ENCODE peak calls at places on chromosomes 6 and 20, in seven cellular contexts. One of them, this sample, is unnamed.

GRCh38 chr6:15946701-15947390 is 182.0 kb upstream of the MYLIP start:
- DNase-seq in GM23248: no peak
- DNase-seq in IMR-90: no peak
- DNase-seq in naive thymus-derived CD4-positive, alpha-beta T cell: no peak
- DNase-seq in fibroblast of lung: no peak
- DNase-seq in pancreas: no peak
- DNase-seq in GM12878: no peak
- DNase-seq in this sample: peak; percentile 94

GRCh38 chr20:47391276-47392010 is 34.9 kb upstream of the ZMYND8 start:
- DNase-seq in GM23248: no peak
- DNase-seq in IMR-90: no peak
- DNase-seq in naive thymus-derived CD4-positive, alpha-beta T cell: no peak
- DNase-seq in fibroblast of lung: no peak
- DNase-seq in pancreas: no peak
- DNase-seq in GM12878: no peak
- DNase-seq in this sample: no peak

GRCh38 chr20:53989401-53989800 is 81.0 kb downstream of the BCAS1 start:
- DNase-seq in GM23248: no peak
- DNase-seq in IMR-90: no peak
- DNase-seq in naive thymus-derived CD4-positive, alpha-beta T cell: no peak
- DNase-seq in fibroblast of lung: no peak
- DNase-seq in pancreas: no peak
- DNase-seq in GM12878: no peak
- DNase-seq in this sample: no peak

GRCh38 chr6:170532867-170533488 is 20.1 kb downstream of the PSMB1 start:
- DNase-seq in GM23248: no peak
- DNase-seq in IMR-90: peak; percentile 50
- DNase-seq in naive thymus-derived CD4-positive, alpha-beta T cell: no peak
- DNase-seq in fibroblast of lung: peak; percentile 11
- DNase-seq in pancreas: no peak
- DNase-seq in GM12878: no peak
- DNase-seq in this sample: peak; percentile 16

GRCh38 chr6:138818496-138819194 is 22.8 kb downstream of the ECT2L start:
- DNase-seq in GM23248: no peak
- DNase-seq in IMR-90: no peak
- DNase-seq in naive thymus-derived CD4-positive, alpha-beta T cell: no peak
- DNase-seq in fibroblast of lung: no peak
- DNase-seq in pancreas: no peak
- DNase-seq in GM12878: peak; percentile 62
- DNase-seq in this sample: no peak

GRCh38 chr6:3751730-3752537 is 421 bp upstream of the PXDC1 start:
- DNase-seq in GM23248: peak; percentile 98
- DNase-seq in IMR-90: peak; percentile 93
- DNase-seq in naive thymus-derived CD4-positive, alpha-beta T cell: peak; percentile 42
- DNase-seq in fibroblast of lung: peak; percentile 93
- DNase-seq in pancreas: peak; percentile 83
- DNase-seq in GM12878: no peak
- DNase-seq in this sample: peak; percentile 94

GRCh38 chr6:15894973-15895858 is 232.4 kb upstream of the DTNBP1 start:
- DNase-seq in GM23248: no peak
- DNase-seq in IMR-90: no peak
- DNase-seq in naive thymus-derived CD4-positive, alpha-beta T cell: no peak
- DNase-seq in fibroblast of lung: no peak
- DNase-seq in pancreas: no peak
- DNase-seq in GM12878: no peak
- DNase-seq in this sample: no peak

GRCh38 chr20:916125-916799 is at the start of gene ANGPT4:
- DNase-seq in GM23248: peak; percentile 27
- DNase-seq in IMR-90: no peak
- DNase-seq in naive thymus-derived CD4-positive, alpha-beta T cell: no peak
- DNase-seq in fibroblast of lung: no peak
- DNase-seq in pancreas: no peak
- DNase-seq in GM12878: no peak
- DNase-seq in this sample: no peak

GRCh38 chr6:49939993-49940498 is 23.9 kb downstream of the DEFB114 start:
- DNase-seq in GM23248: no peak
- DNase-seq in IMR-90: no peak
- DNase-seq in naive thymus-derived CD4-positive, alpha-beta T cell: no peak
- DNase-seq in fibroblast of lung: no peak
- DNase-seq in pancreas: no peak
- DNase-seq in GM12878: no peak
- DNase-seq in this sample: no peak

GRCh38 chr6:151009576-151009975 is 144.1 kb downstream of the MTHFD1L start:
- DNase-seq in GM23248: no peak
- DNase-seq in IMR-90: no peak
- DNase-seq in naive thymus-derived CD4-positive, alpha-beta T cell: no peak
- DNase-seq in fibroblast of lung: no peak
- DNase-seq in pancreas: no peak
- DNase-seq in GM12878: no peak
- DNase-seq in this sample: no peak

GRCh38 chr6:3075522-3076113 is 7.3 kb downstream of the RIPK1 start:
- DNase-seq in GM23248: no peak
- DNase-seq in IMR-90: no peak
- DNase-seq in naive thymus-derived CD4-positive, alpha-beta T cell: no peak
- DNase-seq in fibroblast of lung: no peak
- DNase-seq in pancreas: no peak
- DNase-seq in GM12878: no peak
- DNase-seq in this sample: no peak

GRCh38 chr6:163780993-163781392 is 366.5 kb downstream of the QKI start:
- DNase-seq in GM23248: no peak
- DNase-seq in IMR-90: peak; percentile 11
- DNase-seq in naive thymus-derived CD4-positive, alpha-beta T cell: no peak
- DNase-seq in fibroblast of lung: peak; percentile 68
- DNase-seq in pancreas: no peak
- DNase-seq in GM12878: no peak
- DNase-seq in this sample: peak; percentile 19

GRCh38 chr6:17418281-17419188 is 25.1 kb downstream of the CAP2 start:
- DNase-seq in GM23248: peak; percentile 76
- DNase-seq in IMR-90: peak; percentile 53
- DNase-seq in naive thymus-derived CD4-positive, alpha-beta T cell: no peak
- DNase-seq in fibroblast of lung: peak; percentile 79
- DNase-seq in pancreas: no peak
- DNase-seq in GM12878: no peak
- DNase-seq in this sample: peak; percentile 52

GRCh38 chr20:37193226-37193625 is 13.9 kb upstream of the MROH8 start:
- DNase-seq in GM23248: no peak
- DNase-seq in IMR-90: no peak
- DNase-seq in naive thymus-derived CD4-positive, alpha-beta T cell: no peak
- DNase-seq in fibroblast of lung: no peak
- DNase-seq in pancreas: no peak
- DNase-seq in GM12878: no peak
- DNase-seq in this sample: no peak

GRCh38 chr6:7590918-7591302 is 912 bp downstream of the SNRNP48 start:
- DNase-seq in GM23248: peak; percentile 61
- DNase-seq in IMR-90: peak; percentile 23
- DNase-seq in naive thymus-derived CD4-positive, alpha-beta T cell: no peak
- DNase-seq in fibroblast of lung: peak; percentile 22
- DNase-seq in pancreas: peak; percentile 39
- DNase-seq in GM12878: no peak
- DNase-seq in this sample: no peak

DNA sequence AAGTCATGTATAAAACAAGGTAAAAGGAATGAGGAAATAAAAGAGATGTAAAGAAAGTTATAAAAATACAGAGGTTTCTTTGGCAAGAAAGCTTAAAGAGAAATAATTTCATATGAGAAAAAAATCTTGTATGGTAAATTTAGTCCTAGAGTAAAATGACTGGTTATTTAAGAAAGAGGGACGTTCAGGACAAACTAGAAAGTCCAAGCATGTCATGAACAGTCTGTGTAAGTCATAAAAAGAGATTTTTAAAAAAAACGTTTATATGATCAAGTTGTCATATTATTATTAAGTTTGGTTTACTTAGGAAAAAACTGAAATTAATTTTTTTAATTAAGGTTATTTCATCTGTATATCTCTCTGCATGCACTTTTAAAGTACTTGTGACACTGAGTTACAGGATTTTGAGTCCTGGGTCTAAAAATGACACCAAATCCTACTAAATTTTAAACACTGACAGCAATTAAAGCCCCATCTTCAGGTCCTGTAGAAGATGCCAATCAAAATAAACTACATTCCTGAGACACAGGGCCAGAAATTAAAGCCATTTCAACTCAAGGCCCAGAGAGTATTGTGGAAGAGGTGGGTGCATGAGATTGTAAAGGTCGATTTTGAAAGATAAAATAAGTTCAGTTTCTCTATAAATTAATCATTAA is 62.4 kb downstream of the AGPAT4 start:
- DNase-seq in GM23248: no peak
- DNase-seq in IMR-90: no peak
- DNase-seq in naive thymus-derived CD4-positive, alpha-beta T cell: no peak
- DNase-seq in fibroblast of lung: no peak
- DNase-seq in pancreas: no peak
- DNase-seq in GM12878: no peak
- DNase-seq in this sample: no peak
- H3K9me3 ChIP-seq in GM23248: no peaks in the 10 kb centered on the region
- H3K9me3 ChIP-seq in IMR-90: peaks cover 2% of the 10 kb centered on the region
- H3K9me3 ChIP-seq in naive thymus-derived CD4-positive, alpha-beta T cell: no peaks in the 10 kb centered on the region
- H3K9me3 ChIP-seq in fibroblast of lung: no peaks in the 10 kb centered on the region
- H3K9me3 ChIP-seq in pancreas: no peaks in the 10 kb centered on the region
- H3K9me3 ChIP-seq in GM12878: no peaks in the 10 kb centered on the region
- H3K9me3 ChIP-seq in this sample: no peaks in the 10 kb centered on the region

GRCh38 chr20:62252342-62252966 is 14.1 kb downstream of the OSBPL2 start:
- DNase-seq in GM23248: no peak
- DNase-seq in IMR-90: peak; percentile 22
- DNase-seq in naive thymus-derived CD4-positive, alpha-beta T cell: no peak
- DNase-seq in fibroblast of lung: no peak
- DNase-seq in pancreas: no peak
- DNase-seq in GM12878: no peak
- DNase-seq in this sample: no peak

GRCh38 chr20:62255976-62256375 is 17.7 kb downstream of the OSBPL2 start:
- DNase-seq in GM23248: no peak
- DNase-seq in IMR-90: no peak
- DNase-seq in naive thymus-derived CD4-positive, alpha-beta T cell: no peak
- DNase-seq in fibroblast of lung: no peak
- DNase-seq in pancreas: no peak
- DNase-seq in GM12878: no peak
- DNase-seq in this sample: no peak

GRCh38 chr20:62254021-62254724 is 15.9 kb downstream of the OSBPL2 start:
- DNase-seq in GM23248: no peak
- DNase-seq in IMR-90: no peak
- DNase-seq in naive thymus-derived CD4-positive, alpha-beta T cell: no peak
- DNase-seq in fibroblast of lung: no peak
- DNase-seq in pancreas: no peak
- DNase-seq in GM12878: no peak
- DNase-seq in this sample: no peak

GRCh38 chr20:62248890-62249560 is 10.7 kb downstream of the OSBPL2 start:
- DNase-seq in GM23248: no peak
- DNase-seq in IMR-90: no peak
- DNase-seq in naive thymus-derived CD4-positive, alpha-beta T cell: no peak
- DNase-seq in fibroblast of lung: no peak
- DNase-seq in pancreas: no peak
- DNase-seq in GM12878: no peak
- DNase-seq in this sample: no peak

DNA sequence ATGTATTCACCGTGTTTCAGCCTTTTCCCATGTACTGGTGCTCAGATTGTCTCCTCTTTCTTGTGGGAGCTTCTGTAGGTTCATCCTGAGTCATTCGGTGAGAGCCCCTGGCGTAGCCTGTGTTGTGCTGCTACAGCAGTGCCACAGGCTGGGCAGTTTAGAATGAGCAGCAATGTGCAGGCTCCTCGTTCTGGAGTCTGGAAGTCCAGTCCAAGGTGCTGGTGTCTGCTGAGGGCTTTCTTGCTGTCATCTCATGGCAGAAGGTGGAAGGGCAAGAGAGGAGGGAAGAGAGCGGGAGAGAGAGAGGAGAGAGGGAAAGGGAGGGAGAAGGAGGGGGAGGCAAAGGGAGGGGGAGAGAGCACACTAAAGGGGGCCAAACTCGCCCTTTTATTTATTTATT is 15.1 kb downstream of the OSBPL2 start:
- DNase-seq in GM23248: no peak
- DNase-seq in IMR-90: no peak
- DNase-seq in naive thymus-derived CD4-positive, alpha-beta T cell: no peak
- DNase-seq in fibroblast of lung: no peak
- DNase-seq in pancreas: no peak
- DNase-seq in GM12878: no peak
- DNase-seq in this sample: no peak
- H3K36me3 ChIP-seq in GM23248: no peaks in the 10 kb centered on the region
- H3K36me3 ChIP-seq in IMR-90: peaks cover 17% of the 10 kb centered on the region
- H3K36me3 ChIP-seq in naive thymus-derived CD4-positive, alpha-beta T cell: no peaks in the 10 kb centered on the region
- H3K36me3 ChIP-seq in fibroblast of lung: peaks cover 4% of the 10 kb centered on the region
- H3K36me3 ChIP-seq in pancreas: no peaks in the 10 kb centered on the region
- H3K36me3 ChIP-seq in GM12878: peaks cover 5% of the 10 kb centered on the region
- H3K36me3 ChIP-seq in this sample: peaks cover 17% of the 10 kb centered on the region

DNA sequence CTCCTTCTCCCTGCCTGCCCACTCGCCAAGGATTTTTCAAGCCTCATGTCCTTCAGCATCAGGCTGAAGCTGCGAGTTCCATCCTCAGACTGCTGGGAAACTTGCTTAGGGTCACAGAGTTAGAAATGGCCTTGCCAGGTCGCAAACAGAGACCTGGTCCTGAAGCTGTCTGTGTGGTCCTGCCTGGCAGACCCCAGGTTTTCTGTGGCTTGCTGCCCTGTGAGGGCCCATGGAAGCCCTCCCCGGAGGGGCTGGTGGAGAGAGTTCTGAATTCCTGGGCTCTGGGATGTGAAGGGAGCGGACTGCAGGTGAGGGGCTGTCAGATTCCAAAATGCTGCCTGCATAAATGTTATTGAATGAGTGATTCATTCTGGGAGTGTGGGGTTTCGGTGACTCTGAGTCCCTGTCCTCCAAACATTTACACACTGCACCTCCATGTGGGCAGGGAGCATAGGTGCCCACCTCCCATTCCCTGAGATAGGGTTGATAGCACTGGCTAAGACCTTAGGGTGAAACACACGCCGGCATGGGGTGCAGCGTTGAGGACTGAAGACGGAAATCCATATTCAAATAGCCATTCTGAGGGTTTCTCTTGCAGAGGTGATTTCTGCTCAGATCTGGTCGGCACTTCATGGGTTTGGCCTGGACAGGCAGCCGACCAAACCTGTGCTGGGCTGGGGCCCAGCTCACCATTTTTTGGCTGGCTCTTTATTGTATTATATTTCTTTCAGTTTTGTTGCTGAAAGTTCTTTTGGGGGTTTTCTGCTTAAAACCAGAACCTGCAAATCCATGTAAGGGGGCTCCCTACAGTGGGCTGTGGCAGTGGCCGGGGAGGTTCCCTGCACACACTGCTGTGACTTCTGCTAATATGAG is 21.8 kb upstream of the IRF4 start:
- DNase-seq in GM23248: no peak
- DNase-seq in IMR-90: no peak
- DNase-seq in naive thymus-derived CD4-positive, alpha-beta T cell: no peak
- DNase-seq in fibroblast of lung: no peak
- DNase-seq in pancreas: no peak
- DNase-seq in GM12878: no peak
- DNase-seq in this sample: no peak
- H3K9me3 ChIP-seq in GM23248: no peaks in the 10 kb centered on the region
- H3K9me3 ChIP-seq in IMR-90: peaks cover 20% of the 10 kb centered on the region
- H3K9me3 ChIP-seq in naive thymus-derived CD4-positive, alpha-beta T cell: no peaks in the 10 kb centered on the region
- H3K9me3 ChIP-seq in fibroblast of lung: no peaks in the 10 kb centered on the region
- H3K9me3 ChIP-seq in pancreas: no peaks in the 10 kb centered on the region
- H3K9me3 ChIP-seq in GM12878: no peaks in the 10 kb centered on the region
- H3K9me3 ChIP-seq in this sample: peaks cover under 1% of the 10 kb centered on the region

DNA sequence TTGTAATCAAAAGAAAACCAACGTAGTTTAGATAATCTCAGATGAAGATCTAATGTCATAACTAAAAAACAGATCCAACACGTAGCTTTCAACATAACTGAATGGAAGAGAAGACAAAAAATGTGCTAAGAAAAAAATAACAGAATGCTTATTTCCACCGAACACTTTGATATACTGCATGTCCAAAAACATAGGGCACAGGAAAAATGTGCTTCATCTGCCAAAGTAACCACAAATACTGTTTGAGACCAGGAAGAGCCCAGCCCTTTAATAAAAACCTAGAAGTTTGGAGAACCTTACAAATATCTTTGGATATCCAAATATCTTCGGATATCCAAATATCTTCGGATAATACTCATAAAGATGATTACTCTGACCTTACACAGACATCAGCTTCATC is 19.8 kb downstream of the LAMA4 start:
- DNase-seq in GM23248: peak; percentile 47
- DNase-seq in IMR-90: no peak
- DNase-seq in naive thymus-derived CD4-positive, alpha-beta T cell: no peak
- DNase-seq in fibroblast of lung: peak; percentile 80
- DNase-seq in pancreas: no peak
- DNase-seq in GM12878: no peak
- DNase-seq in this sample: no peak
- H3K36me3 ChIP-seq in GM23248: peaks cover 30% of the 10 kb centered on the region
- H3K36me3 ChIP-seq in IMR-90: peaks cover 2% of the 10 kb centered on the region
- H3K36me3 ChIP-seq in naive thymus-derived CD4-positive, alpha-beta T cell: no peaks in the 10 kb centered on the region
- H3K36me3 ChIP-seq in fibroblast of lung: no peaks in the 10 kb centered on the region
- H3K36me3 ChIP-seq in pancreas: no peaks in the 10 kb centered on the region
- H3K36me3 ChIP-seq in GM12878: no peaks in the 10 kb centered on the region
- H3K36me3 ChIP-seq in this sample: no peaks in the 10 kb centered on the region

This sample was measured in WERI-Rb-1.